ENCODE peak calls at places on chromosome 6, in six cellular contexts. W is GM12878, I is SK-N-SH, V is K562, E is HCT116, C is HepG2. U is an unnamed sample.

GRCh38 chr6:42197574-42198362 is 3.0 kb upstream of the GUCA1B start:
- DNase-seq in W (no peak), I (no peak), V (peak; percentile 95), E (no peak), C (peak; percentile 81), U (no peak)

GRCh38 chr6:92201618-92202017 is 1217.7 kb downstream of the EPHA7 start:
- DNase-seq in W (no peak), I (no peak), V (no peak), E (no peak), C (no peak), U (no peak)

GRCh38 chr6:132995432-132995831 is 181.1 kb downstream of the RPS12 start:
- DNase-seq in W (no peak), I (no peak), V (no peak), E (no peak), C (no peak), U (no peak)

GRCh38 chr6:16228709-16229665 is 9.4 kb upstream of the GMPR start:
- DNase-seq in W (no peak), I (no peak), V (no peak), E (no peak), C (no peak), U (peak; percentile 52)

GRCh38 chr6:42745083-42745637 is 743 bp downstream of the TBCC start:
- DNase-seq in W (no peak), I (peak; percentile 47), V (peak; percentile 57), E (no peak), C (peak; percentile 27), U (peak; percentile 20)

GRCh38 chr6:152368761-152369624 is 268.2 kb downstream of the SYNE1 start:
- DNase-seq in W (no peak), I (no peak), V (no peak), E (no peak), C (no peak), U (peak; percentile 7)

GRCh38 chr6:148200302-148200701 is 142.3 kb upstream of the SASH1 start:
- DNase-seq in W (no peak), I (no peak), V (peak; percentile 12), E (no peak), C (no peak), U (no peak)

GRCh38 chr6:1388927-1389790 is at the start of gene FOXF2:
- DNase-seq in W (no peak), I (no peak), V (no peak), E (no peak), C (no peak), U (no peak)

GRCh38 chr6:3259491-3259958 is 778 bp downstream of the PSMG4 start:
- DNase-seq in W (no peak), I (peak; percentile 67), V (peak; percentile 67), E (no peak), C (peak; percentile 36), U (peak; percentile 48)

GRCh38 chr6:121399971-121400370 is 35.5 kb upstream of the GJA1 start:
- DNase-seq in W (no peak), I (no peak), V (no peak), E (no peak), C (no peak), U (no peak)

GRCh38 chr6:2952557-2953095 is 18.7 kb downstream of the SERPINB6 start:
- DNase-seq in W (no peak), I (peak; percentile 88), V (peak; percentile 80), E (peak; percentile 91), C (peak; percentile 72), U (peak; percentile 54)

GRCh38 chr6:65707134-65707826 is at the start of gene EYS:
- DNase-seq in W (no peak), I (peak; percentile 7), V (no peak), E (no peak), C (no peak), U (no peak)

GRCh38 chr6:1364791-1365190 is 24.6 kb upstream of the FOXF2 start:
- DNase-seq in W (no peak), I (no peak), V (no peak), E (no peak), C (no peak), U (no peak)

GRCh38 chr6:147793871-147794643 is 285.6 kb downstream of the SAMD5 start:
- DNase-seq in W (no peak), I (no peak), V (no peak), E (no peak), C (no peak), U (no peak)

GRCh38 chr6:164021589-164022290 is 607.2 kb downstream of the QKI start:
- DNase-seq in W (no peak), I (peak; percentile 22), V (no peak), E (no peak), C (no peak), U (no peak)
- TF ChIP-seq JUND in W (no peak), I (no peak), V (no peak), E (no peak), C (no peak), U (no peak)

DNA sequence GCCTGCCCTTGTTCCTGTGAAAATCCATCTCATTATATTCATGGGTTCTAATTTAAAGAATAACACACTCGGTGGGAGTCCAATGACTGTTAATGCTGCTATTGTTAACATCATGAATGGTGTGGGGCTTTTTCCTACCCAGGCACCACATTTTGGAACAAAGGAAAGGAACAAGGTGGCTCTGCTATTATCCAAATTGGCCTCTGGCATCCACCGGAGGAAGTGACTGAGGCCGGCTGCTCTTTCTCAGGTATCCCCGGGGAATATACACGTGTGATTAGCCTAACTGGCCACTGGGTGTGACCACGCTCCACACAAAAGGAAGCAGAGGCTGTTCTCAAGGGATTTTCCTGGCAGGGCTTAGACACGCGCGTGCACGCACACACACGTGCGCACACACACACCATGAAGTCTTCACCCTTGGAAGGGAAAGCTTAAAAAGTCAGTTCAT is 601.2 kb upstream of the ARID1B start:
- DNase-seq in W (no peak), I (peak; percentile 64), V (no peak), E (peak; percentile 38), C (peak; percentile 8), U (peak; percentile 5)
- TF ChIP-seq JUND in W (no peak), I (no peak), V (no peak), E (no peak), C (no peak), U (no peak)

GRCh38 chr6:45608252-45608911 is 230.6 kb upstream of the SUPT3H start:
- DNase-seq in W (no peak), I (no peak), V (no peak), E (no peak), C (no peak), U (peak; percentile 33)
- TF ChIP-seq JUND in W (no peak), I (no peak), V (no peak), E (no peak), C (no peak), U (no peak)

GRCh38 chr6:5078121-5078695 is 6.9 kb upstream of the PPP1R3G start:
- DNase-seq in W (no peak), I (peak; percentile 32), V (peak; percentile 45), E (peak; percentile 34), C (no peak), U (peak; percentile 54)
- TF ChIP-seq JUND in W (no peak), I (no peak), V (no peak), E (no peak), C (no peak), U (no peak)

DNA sequence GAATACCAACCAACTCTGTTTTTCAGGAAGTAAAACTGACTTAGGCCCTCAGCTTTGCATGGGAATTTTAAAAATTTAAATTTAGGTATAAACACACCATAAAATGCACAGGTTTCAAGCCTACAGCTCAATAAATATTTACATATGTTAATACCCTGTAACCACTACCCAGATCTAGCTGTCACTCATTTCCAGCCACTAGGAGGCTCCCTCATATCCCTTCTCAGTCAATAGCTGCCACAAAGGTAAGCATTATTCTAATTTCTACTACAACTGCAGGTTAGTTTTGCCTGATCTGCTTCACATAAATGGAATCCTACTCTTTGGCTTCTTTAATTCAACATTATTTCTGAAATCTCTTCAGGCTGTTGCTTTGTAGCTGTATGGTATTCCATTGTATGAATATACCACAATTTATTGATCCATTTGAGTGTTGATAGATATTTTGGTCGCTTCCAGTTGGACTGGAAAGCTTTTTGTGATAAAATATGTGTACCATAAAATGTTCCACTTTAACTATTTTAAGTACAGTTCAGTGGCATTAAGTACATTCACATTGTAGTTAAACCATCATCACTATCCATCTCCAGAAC is 32.5 kb upstream of the MEI4 start:
- DNase-seq in W (no peak), I (peak; percentile 9), V (no peak), E (peak; percentile 23), C (peak; percentile 8), U (peak; percentile 51)
- TF ChIP-seq JUND in W (no peak), I (no peak), V (no peak), E (no peak), C (no peak), U (no peak)